ENCODE peak calls at places on chromosomes 12 and 14, in eight cellular contexts. L is lung, F is substantia nigra, Z is T-helper 22 cell, T is AG20443, Q is HT-29, C is right cardiac atrium, V is AG09319. W is an unnamed sample.
A peak's percentile ranks its signal among the peaks of the same experiment; 100 is the strongest.

GRCh38 chr14:74973905-74974363 is 18.5 kb upstream of the PGF start:
- DNase-seq in T (no peak), F (no peak), Z (no peak), C (no peak), V (no peak), Q (no peak), L (no peak), W (no peak)

GRCh38 chr12:58950739-58951100 is 30.4 kb upstream of the LRIG3 start:
- DNase-seq in T (no peak), Z (no peak), V (no peak), C (no peak), Q (peak; percentile 11), L (no peak), F (no peak), W (no peak)

GRCh38 chr12:39807043-39807442 is 187.4 kb upstream of the ABCD2 start:
- DNase-seq in Q (peak; percentile 15), V (no peak), C (no peak), T (no peak), L (no peak), F (no peak), Z (no peak), W (no peak)

GRCh38 chr12:86050010-86050409 is 175.9 kb downstream of the NTS start:
- DNase-seq in F (no peak), L (no peak), T (no peak), Q (no peak), C (no peak), V (no peak), Z (no peak), W (no peak)

GRCh38 chr12:6774557-6775062 is 2.3 kb downstream of the LAG3 start:
- DNase-seq in T (no peak), V (no peak), Z (no peak), Q (no peak), F (no peak), L (no peak), C (no peak), W (no peak)

GRCh38 chr12:105948331-105948730 is 190.4 kb downstream of the NUAK1 start:
- DNase-seq in Z (no peak), F (no peak), V (no peak), C (no peak), Q (no peak), L (no peak), T (peak; percentile 61), W (no peak)

GRCh38 chr12:106329231-106329985 is 26.9 kb downstream of the TCP11L2 start:
- DNase-seq in Z (no peak), F (peak; percentile 9), L (no peak), Q (no peak), V (no peak), T (peak; percentile 17), C (no peak), W (no peak)

GRCh38 chr12:20367731-20368652 is at the start of gene PDE3A:
- DNase-seq in V (no peak), F (peak; percentile 31), Q (no peak), C (peak; percentile 91), T (peak; percentile 88), L (peak; percentile 34), Z (no peak), W (no peak)

GRCh38 chr14:78987006-78987405 is 816.8 kb downstream of the NRXN3 start:
- DNase-seq in Z (no peak), C (no peak), F (no peak), T (no peak), L (no peak), Q (no peak), V (no peak), W (no peak)

GRCh38 chr12:131104464-131105350 is 151.0 kb downstream of the ADGRD1 start:
- DNase-seq in T (peak; percentile 88), L (peak; percentile 74), C (peak; percentile 95), Z (peak; percentile 35), V (peak; percentile 19), Q (peak; percentile 73), F (peak; percentile 79), W (peak; percentile 80)

GRCh38 chr12:22578328-22578727 is 34.0 kb upstream of the C2CD5 start:
- DNase-seq in V (no peak), C (no peak), Z (no peak), Q (no peak), T (no peak), L (no peak), F (no peak), W (no peak)

GRCh38 chr14:76538648-76539008 is 162.7 kb downstream of the ESRRB start:
- DNase-seq in F (no peak), Q (no peak), C (no peak), L (no peak), Z (no peak), V (no peak), T (no peak), W (no peak)

GRCh38 chr12:25959069-25959961 is 833 bp downstream of the RASSF8 start:
- DNase-seq in Q (peak; percentile 7), C (peak; percentile 77), V (peak; percentile 81), T (peak; percentile 70), L (peak; percentile 46), F (peak; percentile 31), Z (no peak), W (no peak)

GRCh38 chr14:99793213-99794155 is at the start of gene EML1:
- DNase-seq in L (peak; percentile 71), T (peak; percentile 99), Z (peak; percentile 46), C (peak; percentile 96), Q (no peak), V (peak; percentile 54), F (peak; percentile 84), W (peak; percentile 64)

GRCh38 chr14:92457018-92457565 is 56.5 kb upstream of the RIN3 start:
- DNase-seq in Q (no peak), L (no peak), C (no peak), V (no peak), F (no peak), Z (no peak), T (no peak), W (no peak)

GRCh38 chr14:52043690-52044089 is 25.2 kb downstream of the NID2 start:
- DNase-seq in L (no peak), T (peak; percentile 36), Z (peak; percentile 4), Q (peak; percentile 20), V (no peak), C (peak; percentile 56), F (no peak), W (no peak)

GRCh38 chr12:29732211-29732992 is 51.3 kb downstream of the TMTC1 start:
- DNase-seq in T (no peak), L (no peak), C (no peak), V (no peak), F (no peak), Q (no peak), Z (no peak), W (no peak)

GRCh38 chr14:104420990-104421389 is 158.6 kb upstream of the C14orf180 start:
- DNase-seq in L (no peak), Z (no peak), V (no peak), F (no peak), C (peak; percentile 26), Q (no peak), T (no peak), W (no peak)

GRCh38 chr12:130121246-130122005 is 40.8 kb upstream of the FZD10 start:
- DNase-seq in C (no peak), Q (no peak), F (no peak), Z (no peak), V (no peak), L (no peak), T (no peak), W (no peak)

GRCh38 chr12:94172973-94173372 is 24.6 kb downstream of the PLXNC1 start:
- DNase-seq in L (peak; percentile 42), V (peak; percentile 83), C (no peak), T (peak; percentile 78), Z (no peak), Q (no peak), F (no peak), W (no peak)

GRCh38 chr14:36264107-36264506 is 56.3 kb downstream of the MBIP start:
- DNase-seq in F (no peak), V (no peak), Q (no peak), Z (no peak), T (no peak), L (no peak), C (no peak), W (no peak)

W was measured in T-helper 17 cell.